ENCODE peak calls at places on chromosome 21, in six cellular contexts. V is GM12891, D is H1, G is HepG2, R is GM12878, U is K562. A is an unnamed sample.

GRCh38 chr21:16305686-16306085 is 575.9 kb downstream of the USP25 start:
- DNase-seq in V (no peak), D (no peak), G (no peak), R (no peak), U (no peak), A (no peak)

GRCh38 chr21:16084776-16085364 is 355.1 kb downstream of the USP25 start:
- DNase-seq in V (no peak), D (no peak), G (no peak), R (no peak), U (no peak), A (no peak)

GRCh38 chr21:16587141-16587570 is 857.4 kb downstream of the USP25 start:
- DNase-seq in V (no peak), D (no peak), G (peak; percentile 38), R (no peak), U (no peak), A (no peak)

GRCh38 chr21:21200939-21201610 is 202.9 kb downstream of the NCAM2 start:
- DNase-seq in V (no peak), D (no peak), G (no peak), R (no peak), U (no peak), A (no peak)

GRCh38 chr21:25638634-25639166 is 358 bp upstream of the JAM2 start:
- DNase-seq in V (no peak), D (no peak), G (no peak), R (peak; percentile 17), U (no peak), A (no peak)

GRCh38 chr21:42562258-42562657 is 48.6 kb downstream of the SLC37A1 start:
- DNase-seq in V (no peak), D (no peak), G (peak; percentile 36), R (no peak), U (no peak), A (no peak)

GRCh38 chr21:42232176-42232825 is 13.4 kb downstream of the ABCG1 start:
- DNase-seq in V (no peak), D (no peak), G (no peak), R (no peak), U (no peak), A (no peak)

GRCh38 chr21:17784604-17785402 is 34.4 kb downstream of the C21orf91 start:
- DNase-seq in V (no peak), D (no peak), G (no peak), R (peak; percentile 99), U (no peak), A (no peak)

GRCh38 chr21:42366292-42367010 is at the start of gene TFF1:
- DNase-seq in V (no peak), D (no peak), G (peak; percentile 71), R (no peak), U (no peak), A (no peak)

GRCh38 chr21:26717146-26717739 is 128.0 kb downstream of the ADAMTS1 start:
- DNase-seq in V (no peak), D (no peak), G (no peak), R (no peak), U (peak; percentile 18), A (no peak)

GRCh38 chr21:42845296-42845965 is 33.9 kb downstream of the WDR4 start:
- DNase-seq in V (peak; percentile 1), D (no peak), G (no peak), R (no peak), U (no peak), A (no peak)

GRCh38 chr21:42123509-42123908 is 52.4 kb downstream of the UMODL1 start:
- DNase-seq in V (no peak), D (no peak), G (no peak), R (no peak), U (no peak), A (no peak)

GRCh38 chr21:41449613-41450012 is 23.6 kb downstream of the MX1 start:
- DNase-seq in V (no peak), D (no peak), G (no peak), R (no peak), U (no peak), A (no peak)

GRCh38 chr21:17451364-17451869 is 61.4 kb upstream of the CXADR start:
- DNase-seq in V (no peak), D (no peak), G (peak; percentile 28), R (no peak), U (no peak), A (no peak)

GRCh38 chr21:18164483-18164882 is 80.2 kb upstream of the CHODL start:
- DNase-seq in V (no peak), D (no peak), G (no peak), R (no peak), U (no peak), A (no peak)

GRCh38 chr21:35528109-35529042 is 479.3 kb upstream of the RUNX1 start:
- DNase-seq in V (peak; percentile 27), D (no peak), G (no peak), R (no peak), U (no peak), A (no peak)

GRCh38 chr21:35527358-35527757 is 478.3 kb upstream of the RUNX1 start:
- DNase-seq in V (no peak), D (no peak), G (no peak), R (no peak), U (no peak), A (no peak)

GRCh38 chr21:35533893-35534292 is 484.8 kb upstream of the RUNX1 start:
- DNase-seq in V (no peak), D (no peak), G (no peak), R (no peak), U (no peak), A (no peak)

GRCh38 chr21:35529141-35529863 is 480.2 kb upstream of the RUNX1 start:
- DNase-seq in V (no peak), D (no peak), G (no peak), R (no peak), U (no peak), A (no peak)

DNA sequence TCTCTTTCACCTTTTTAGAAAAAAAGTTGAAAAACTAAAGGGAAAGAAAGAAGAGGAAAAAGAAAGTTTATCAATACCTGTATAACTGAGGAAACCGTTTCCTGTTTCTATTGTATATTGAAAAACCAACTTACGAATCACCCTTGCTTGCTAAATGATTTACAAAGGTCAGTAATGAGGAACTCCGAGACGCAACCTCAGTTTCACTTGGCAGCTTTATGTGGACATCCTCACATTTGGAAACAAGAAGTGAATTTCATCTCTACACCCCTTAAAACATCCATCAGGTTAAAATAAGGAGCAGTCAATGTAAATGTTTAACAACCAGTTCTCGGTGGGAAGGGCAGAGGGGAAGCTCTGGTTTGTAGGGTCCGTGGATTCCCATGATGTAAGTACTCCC is 481.6 kb upstream of the RUNX1 start:
- DNase-seq in V (no peak), D (no peak), G (no peak), R (no peak), U (no peak), A (no peak)
- TF ChIP-seq POLR2A in V (no peak), D (no peak), G (no peak), R (no peak), U (no peak), A (no peak)

DNA sequence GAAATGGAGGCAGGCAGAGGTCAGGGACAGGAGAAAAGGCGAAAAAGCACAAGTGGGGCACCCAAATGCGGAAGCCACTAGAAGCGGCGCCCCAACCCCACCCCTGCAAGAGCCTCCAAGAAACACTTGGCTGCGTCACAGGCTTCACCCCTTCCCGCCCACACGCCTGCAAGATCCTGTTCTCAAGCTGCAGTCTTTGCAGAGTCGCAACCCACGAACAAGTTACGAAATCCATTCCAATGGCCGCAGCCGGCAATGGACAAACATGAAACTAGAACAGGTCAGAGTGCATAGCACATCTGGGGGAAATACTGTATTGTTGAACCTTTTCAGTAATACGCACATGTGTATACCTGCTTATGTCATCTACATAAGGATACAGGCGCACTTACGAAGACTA is 103.6 kb downstream of the PSMG1 start:
- DNase-seq in V (no peak), D (no peak), G (peak; percentile 73), R (no peak), U (no peak), A (no peak)
- TF ChIP-seq POLR2AphosphoS5 in V (no peak), D (no peak), G (no peak), R (no peak), U (no peak), A (no peak)

GRCh38 chr21:34511787-34512451 is at the start of gene KCNE1:
- DNase-seq in V (no peak), D (no peak), G (no peak), R (no peak), U (no peak), A (no peak)

GRCh38 chr21:34513109-34513675 is 1.2 kb upstream of the KCNE1 start:
- DNase-seq in V (no peak), D (no peak), G (no peak), R (no peak), U (no peak), A (no peak)

GRCh38 chr21:34510148-34511142 is 1.6 kb downstream of the KCNE1 start:
- DNase-seq in V (peak; percentile 68), D (peak; percentile 61), G (peak; percentile 67), R (no peak), U (peak; percentile 50), A (peak; percentile 70)

GRCh38 chr21:34511154-34511553 is 856 bp downstream of the KCNE1 start:
- DNase-seq in V (no peak), D (no peak), G (no peak), R (no peak), U (no peak), A (no peak)

GRCh38 chr21:34509151-34509550 is 2.9 kb downstream of the KCNE1 start:
- DNase-seq in V (no peak), D (no peak), G (no peak), R (no peak), U (no peak), A (no peak)
- TF ChIP-seq TAF1 in V (no peak), D (no peak), G (no peak), R (no peak), U (no peak), A (no peak)

DNA sequence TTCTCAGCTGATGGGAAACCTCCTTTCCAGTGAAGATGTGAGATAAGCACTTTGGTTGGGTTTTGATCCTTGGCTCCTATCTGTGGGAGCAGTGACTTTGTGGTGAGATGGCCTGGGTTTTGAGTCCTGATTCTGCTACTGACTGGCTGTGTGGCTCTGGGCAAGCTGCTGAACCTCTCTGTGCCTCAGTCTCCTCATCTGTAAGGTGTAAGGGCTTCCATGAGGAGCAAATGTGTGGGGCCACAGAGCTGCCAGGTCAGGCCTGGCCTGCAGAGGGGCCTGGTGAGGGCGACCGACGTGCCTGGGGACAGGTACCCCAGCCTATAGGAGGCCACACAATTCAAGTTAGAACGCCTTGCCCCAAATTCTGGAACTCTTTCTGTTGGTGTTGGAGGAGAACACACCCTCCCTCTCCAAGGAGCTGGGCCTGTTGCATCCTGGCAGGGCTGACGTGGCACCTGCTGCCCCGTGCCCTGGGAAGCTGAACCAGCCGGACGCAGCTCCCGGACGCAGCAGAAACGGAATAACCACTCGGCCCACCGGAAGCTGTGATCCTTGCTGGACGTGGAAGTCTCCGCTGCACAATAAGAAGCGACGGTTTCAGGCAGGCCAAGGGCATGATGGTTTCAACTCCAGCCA is 62.7 kb downstream of the AGPAT3 start:
- DNase-seq in V (no peak), D (no peak), G (no peak), R (no peak), U (peak; percentile 57), A (no peak)
- TF ChIP-seq POLR2A in V (no peak), D (no peak), G (no peak), R (no peak), U (no peak), A (no peak)

GRCh38 chr21:31670065-31670464 is 10.6 kb downstream of the SOD1 start:
- DNase-seq in V (no peak), D (no peak), G (no peak), R (no peak), U (no peak), A (no peak)
- TF ChIP-seq POLR2AphosphoS5 in V (no peak), D (no peak), G (no peak), R (no peak), U (no peak), A (no peak)